ENCODE peak calls at places on chromosomes 7 and 10, in eight cellular contexts. One of them, this sample, is unnamed.

GRCh38 chr7:137886266-137886665 is 39.5 kb upstream of the DGKI start:
- DNase-seq in HCT116: no peak
- DNase-seq in K562: no peak
- DNase-seq in H1: peak
- DNase-seq in HepG2: no peak
- DNase-seq in SK-N-SH: no peak
- DNase-seq in A549: no peak
- DNase-seq in GM12878: no peak
- DNase-seq in this sample: no peak

GRCh38 chr10:132517951-132518521 is 19.6 kb upstream of the INPP5A start:
- DNase-seq in HCT116: no peak
- DNase-seq in K562: peak
- DNase-seq in A549: no peak
- DNase-seq in HepG2: peak
- DNase-seq in H1: peak
- DNase-seq in GM12878: no peak
- DNase-seq in SK-N-SH: no peak
- DNase-seq in this sample: no peak

GRCh38 chr7:128215739-128216138 is 25.3 kb upstream of the LEP start:
- DNase-seq in H1: no peak
- DNase-seq in GM12878: no peak
- DNase-seq in HepG2: no peak
- DNase-seq in SK-N-SH: peak
- DNase-seq in HCT116: no peak
- DNase-seq in A549: no peak
- DNase-seq in K562: no peak
- DNase-seq in this sample: peak

GRCh38 chr10:51983481-51983880 is 284.1 kb upstream of the CSTF2T start:
- DNase-seq in HCT116: no peak
- DNase-seq in K562: no peak
- DNase-seq in GM12878: no peak
- DNase-seq in SK-N-SH: no peak
- DNase-seq in A549: no peak
- DNase-seq in HepG2: no peak
- DNase-seq in H1: no peak
- DNase-seq in this sample: no peak

GRCh38 chr7:12777257-12777656 is 89.8 kb downstream of the ARL4A start:
- DNase-seq in H1: no peak
- DNase-seq in SK-N-SH: no peak
- DNase-seq in A549: no peak
- DNase-seq in HepG2: no peak
- DNase-seq in K562: no peak
- DNase-seq in GM12878: no peak
- DNase-seq in HCT116: no peak
- DNase-seq in this sample: no peak

GRCh38 chr10:116146374-116146773 is 126.6 kb downstream of the GFRA1 start:
- DNase-seq in K562: no peak
- DNase-seq in HCT116: no peak
- DNase-seq in H1: no peak
- DNase-seq in SK-N-SH: no peak
- DNase-seq in GM12878: no peak
- DNase-seq in A549: no peak
- DNase-seq in HepG2: no peak
- DNase-seq in this sample: peak

GRCh38 chr10:14089556-14090297 is 241.0 kb downstream of the FRMD4A start:
- DNase-seq in HCT116: no peak
- DNase-seq in A549: no peak
- DNase-seq in SK-N-SH: no peak
- DNase-seq in GM12878: no peak
- DNase-seq in HepG2: no peak
- DNase-seq in H1: no peak
- DNase-seq in K562: no peak
- DNase-seq in this sample: no peak

GRCh38 chr7:14510268-14510667 is 392.3 kb downstream of the DGKB start:
- DNase-seq in A549: no peak
- DNase-seq in SK-N-SH: no peak
- DNase-seq in HepG2: no peak
- DNase-seq in HCT116: no peak
- DNase-seq in GM12878: no peak
- DNase-seq in H1: no peak
- DNase-seq in K562: no peak
- DNase-seq in this sample: no peak

GRCh38 chr10:101062231-101063161 is 707 bp downstream of the KAZALD1 start:
- DNase-seq in H1: peak
- DNase-seq in SK-N-SH: peak
- DNase-seq in A549: peak
- DNase-seq in K562: peak
- DNase-seq in GM12878: no peak
- DNase-seq in HCT116: no peak
- DNase-seq in HepG2: peak
- DNase-seq in this sample: peak

GRCh38 chr10:115606081-115606480 is 512.9 kb downstream of the ATRNL1 start:
- DNase-seq in GM12878: no peak
- DNase-seq in H1: no peak
- DNase-seq in A549: no peak
- DNase-seq in SK-N-SH: no peak
- DNase-seq in HCT116: no peak
- DNase-seq in HepG2: no peak
- DNase-seq in K562: no peak
- DNase-seq in this sample: no peak

GRCh38 chr10:6071181-6072175 is 9.3 kb upstream of the IL2RA start:
- DNase-seq in HepG2: no peak
- DNase-seq in GM12878: no peak
- DNase-seq in K562: no peak
- DNase-seq in H1: no peak
- DNase-seq in SK-N-SH: no peak
- DNase-seq in A549: no peak
- DNase-seq in HCT116: no peak
- DNase-seq in this sample: no peak

GRCh38 chr10:6074489-6075301 is 12.5 kb upstream of the IL2RA start:
- DNase-seq in A549: no peak
- DNase-seq in SK-N-SH: peak
- DNase-seq in HCT116: no peak
- DNase-seq in H1: no peak
- DNase-seq in K562: no peak
- DNase-seq in GM12878: no peak
- DNase-seq in HepG2: no peak
- DNase-seq in this sample: peak

GRCh38 chr10:6070647-6071046 is 8.5 kb upstream of the IL2RA start:
- DNase-seq in SK-N-SH: no peak
- DNase-seq in HCT116: no peak
- DNase-seq in A549: no peak
- DNase-seq in K562: no peak
- DNase-seq in H1: no peak
- DNase-seq in GM12878: no peak
- DNase-seq in HepG2: no peak
- DNase-seq in this sample: no peak

GRCh38 chr10:6069101-6069931 is 7.1 kb upstream of the IL2RA start:
- DNase-seq in K562: no peak
- DNase-seq in SK-N-SH: no peak
- DNase-seq in HepG2: no peak
- DNase-seq in H1: no peak
- DNase-seq in HCT116: no peak
- DNase-seq in A549: no peak
- DNase-seq in GM12878: no peak
- DNase-seq in this sample: no peak

DNA sequence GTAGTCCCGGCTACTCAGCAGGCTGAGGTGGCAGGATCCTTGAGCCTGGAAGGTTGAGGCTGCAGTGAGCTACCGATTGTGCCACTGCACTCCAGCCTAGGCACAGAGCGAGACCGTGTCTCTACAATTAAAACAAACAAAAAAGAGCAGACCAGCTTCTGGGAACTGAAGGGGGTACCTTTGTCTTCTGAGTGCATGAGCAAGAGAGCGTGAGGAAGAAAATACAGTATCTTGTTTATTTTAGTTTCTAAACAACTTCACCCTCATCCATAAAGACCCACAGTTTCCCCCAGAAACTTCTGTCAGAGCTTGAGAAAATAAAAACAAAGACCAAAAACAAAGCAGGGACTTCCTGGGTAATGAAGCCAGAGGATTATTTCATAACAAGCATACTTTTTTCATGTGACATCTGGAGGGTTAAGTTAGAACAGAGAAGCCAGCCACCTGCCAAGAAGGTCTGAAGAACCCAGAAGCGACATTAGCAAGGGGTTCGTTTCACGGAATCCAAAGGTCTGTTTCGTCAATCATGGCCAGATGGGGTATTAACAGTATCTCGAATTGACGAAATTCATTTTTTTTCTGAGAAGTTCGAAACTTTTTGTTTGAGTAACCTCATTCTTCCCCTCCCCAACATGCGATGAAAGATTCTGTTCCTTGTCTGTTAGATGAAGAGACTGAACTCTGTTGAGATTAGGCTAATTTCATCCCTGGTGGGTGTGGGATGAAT is 10.2 kb upstream of the IL2RA start:
- DNase-seq in H1: no peak
- DNase-seq in HCT116: no peak
- DNase-seq in GM12878: no peak
- DNase-seq in A549: no peak
- DNase-seq in SK-N-SH: no peak
- DNase-seq in HepG2: no peak
- DNase-seq in K562: no peak
- DNase-seq in this sample: no peak
- TF ChIP-seq RAD21 in H1: no peak
- TF ChIP-seq RAD21 in HCT116: no peak
- TF ChIP-seq RAD21 in GM12878: no peak
- TF ChIP-seq RAD21 in A549: no peak
- TF ChIP-seq RAD21 in SK-N-SH: no peak
- TF ChIP-seq RAD21 in HepG2: no peak
- TF ChIP-seq RAD21 in K562: no peak
- TF ChIP-seq RAD21 in this sample: no peak

GRCh38 chr7:32062150-32062549 is 8.1 kb downstream of the PDE1C start:
- DNase-seq in A549: peak
- DNase-seq in HCT116: peak
- DNase-seq in H1: peak
- DNase-seq in K562: peak
- DNase-seq in GM12878: no peak
- DNase-seq in HepG2: peak
- DNase-seq in SK-N-SH: peak
- DNase-seq in this sample: peak
- TF ChIP-seq RAD21 in A549: peak
- TF ChIP-seq RAD21 in HCT116: peak
- TF ChIP-seq RAD21 in H1: peak
- TF ChIP-seq RAD21 in K562: no peak
- TF ChIP-seq RAD21 in GM12878: peak
- TF ChIP-seq RAD21 in HepG2: no peak
- TF ChIP-seq RAD21 in SK-N-SH: peak
- TF ChIP-seq RAD21 in this sample: peak

DNA sequence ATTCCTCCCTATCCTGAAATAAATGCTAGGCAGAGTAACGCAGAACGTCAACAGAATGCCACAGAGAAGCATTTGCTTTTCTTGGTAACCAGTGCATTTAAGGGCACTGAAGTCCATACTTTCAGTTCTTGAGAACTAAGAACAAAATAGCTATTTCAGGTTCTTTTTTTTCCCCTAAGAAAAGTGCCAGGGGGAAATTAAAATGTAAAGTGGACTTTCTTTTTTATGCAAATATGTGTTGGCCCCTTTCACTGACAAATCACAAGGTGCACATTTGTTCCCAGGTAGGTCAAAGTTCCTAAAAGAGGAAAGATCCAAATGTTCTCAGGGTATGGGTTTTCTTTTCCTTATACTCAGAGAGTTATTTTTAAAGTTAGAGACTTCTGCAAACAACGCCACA is 151.5 kb downstream of the HPSE2 start:
- DNase-seq in A549: no peak
- DNase-seq in GM12878: no peak
- DNase-seq in HepG2: no peak
- DNase-seq in SK-N-SH: no peak
- DNase-seq in K562: no peak
- DNase-seq in HCT116: no peak
- DNase-seq in H1: no peak
- DNase-seq in this sample: no peak
- TF ChIP-seq RAD21 in A549: no peak
- TF ChIP-seq RAD21 in GM12878: no peak
- TF ChIP-seq RAD21 in HepG2: no peak
- TF ChIP-seq RAD21 in SK-N-SH: no peak
- TF ChIP-seq RAD21 in K562: no peak
- TF ChIP-seq RAD21 in HCT116: no peak
- TF ChIP-seq RAD21 in H1: no peak
- TF ChIP-seq RAD21 in this sample: no peak

GRCh38 chr10:122660696-122661095 is 39.0 kb downstream of the C10orf120 start:
- DNase-seq in A549: no peak
- DNase-seq in GM12878: no peak
- DNase-seq in H1: no peak
- DNase-seq in SK-N-SH: no peak
- DNase-seq in HepG2: no peak
- DNase-seq in K562: no peak
- DNase-seq in HCT116: no peak
- DNase-seq in this sample: no peak
- TF ChIP-seq RAD21 in A549: no peak
- TF ChIP-seq RAD21 in GM12878: no peak
- TF ChIP-seq RAD21 in H1: no peak
- TF ChIP-seq RAD21 in SK-N-SH: no peak
- TF ChIP-seq RAD21 in HepG2: no peak
- TF ChIP-seq RAD21 in K562: no peak
- TF ChIP-seq RAD21 in HCT116: no peak
- TF ChIP-seq RAD21 in this sample: no peak

DNA sequence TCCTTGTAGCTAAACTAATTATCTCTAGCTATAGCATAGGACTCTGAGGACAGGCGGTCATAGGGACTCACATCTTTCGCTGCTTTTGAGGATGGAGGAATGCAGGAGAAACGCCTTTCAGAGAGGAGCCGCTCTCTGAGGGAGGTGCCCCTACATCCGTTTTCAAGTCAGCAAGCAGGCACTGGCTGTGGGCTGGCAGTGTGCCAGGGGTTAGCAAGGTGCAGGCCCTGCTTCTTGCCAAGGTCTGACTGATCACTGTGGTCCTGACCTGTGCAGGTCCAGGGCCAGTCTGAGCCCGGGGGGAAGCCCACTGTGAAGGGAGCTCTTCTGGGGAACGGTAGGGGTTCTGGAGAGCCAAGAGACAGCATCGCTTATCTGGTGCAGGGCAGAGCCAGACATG is 89.4 kb downstream of the SH3PXD2A start:
- DNase-seq in SK-N-SH: no peak
- DNase-seq in HCT116: no peak
- DNase-seq in H1: no peak
- DNase-seq in K562: no peak
- DNase-seq in A549: no peak
- DNase-seq in HepG2: no peak
- DNase-seq in GM12878: no peak
- DNase-seq in this sample: peak
- TF ChIP-seq RAD21 in SK-N-SH: no peak
- TF ChIP-seq RAD21 in HCT116: no peak
- TF ChIP-seq RAD21 in H1: no peak
- TF ChIP-seq RAD21 in K562: no peak
- TF ChIP-seq RAD21 in A549: no peak
- TF ChIP-seq RAD21 in HepG2: no peak
- TF ChIP-seq RAD21 in GM12878: no peak
- TF ChIP-seq RAD21 in this sample: no peak

DNA sequence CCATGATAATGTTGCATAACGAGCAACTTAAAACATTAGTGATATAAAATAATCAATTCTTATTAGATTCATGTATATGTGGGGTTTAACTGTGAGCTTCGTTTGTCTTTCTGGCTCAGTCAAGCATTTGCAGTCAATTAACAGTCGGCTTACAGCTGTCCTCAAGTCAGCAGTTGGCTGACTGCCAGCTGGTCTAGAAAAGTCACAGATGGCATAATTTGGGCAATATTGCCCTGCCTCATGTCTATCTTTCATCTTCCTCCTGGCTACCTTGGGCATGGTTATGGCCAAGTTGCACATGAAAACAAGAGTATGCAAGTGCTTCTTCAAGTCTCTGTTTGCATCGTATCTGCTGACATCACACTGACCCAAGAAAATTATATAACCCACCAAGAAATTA is 186.1 kb upstream of the ZWINT start:
- DNase-seq in HCT116: no peak
- DNase-seq in H1: no peak
- DNase-seq in HepG2: no peak
- DNase-seq in SK-N-SH: peak
- DNase-seq in GM12878: no peak
- DNase-seq in A549: no peak
- DNase-seq in K562: no peak
- DNase-seq in this sample: no peak
- TF ChIP-seq RAD21 in HCT116: no peak
- TF ChIP-seq RAD21 in H1: no peak
- TF ChIP-seq RAD21 in HepG2: no peak
- TF ChIP-seq RAD21 in SK-N-SH: no peak
- TF ChIP-seq RAD21 in GM12878: no peak
- TF ChIP-seq RAD21 in A549: no peak
- TF ChIP-seq RAD21 in K562: no peak
- TF ChIP-seq RAD21 in this sample: no peak